ENCODE peak calls at places on chromosomes 7 and 10, in seven cellular contexts. S is neural crest cell; G is GM13977; I is nephron progenitor cell; T is Caco-2; K is CD8-positive, alpha-beta T cell; Z is fibroblast of pulmonary artery. Q is an unnamed sample.

GRCh38 chr7:37040330-37040729 is 316.0 kb upstream of the AOAH start:
- DNase-seq in T (no peak), G (no peak), Z (no peak), K (no peak), S (no peak), I (no peak), Q (no peak)

GRCh38 chr10:16809074-16809718 is 8.0 kb downstream of the RSU1 start:
- DNase-seq in Z (peak), G (peak), K (no peak), S (peak), I (peak), T (peak), Q (no peak)

GRCh38 chr10:129647563-129647962 is 180.5 kb downstream of the MGMT start:
- DNase-seq in K (no peak), S (no peak), I (no peak), T (no peak), Z (no peak), G (no peak), Q (no peak)

GRCh38 chr10:33952692-33953360 is 618.4 kb upstream of the NRP1 start:
- DNase-seq in G (no peak), I (no peak), T (no peak), K (no peak), S (no peak), Z (peak), Q (no peak)

GRCh38 chr7:41378156-41378555 is 324.7 kb downstream of the INHBA start:
- DNase-seq in Z (no peak), S (no peak), K (no peak), I (no peak), T (no peak), G (no peak), Q (no peak)

GRCh38 chr10:5589963-5590511 is 65.3 kb downstream of the CALML3 start:
- DNase-seq in K (no peak), I (no peak), Z (peak), S (no peak), T (no peak), G (no peak), Q (no peak)

GRCh38 chr7:140924019-140924820 is 509 bp downstream of the BRAF start:
- DNase-seq in T (peak), Z (peak), G (peak), K (peak), I (peak), S (peak), Q (peak)

GRCh38 chr10:72754275-72755032 is 62.5 kb downstream of the MCU start:
- DNase-seq in G (no peak), K (no peak), I (no peak), T (no peak), S (no peak), Z (no peak), Q (no peak)

GRCh38 chr7:85748861-85749260 is 562.0 kb upstream of the SEMA3D start:
- DNase-seq in G (no peak), T (no peak), K (no peak), Z (no peak), S (no peak), I (no peak), Q (no peak)

GRCh38 chr10:11724938-11725776 is 17.0 kb upstream of the ECHDC3 start:
- DNase-seq in Z (peak), G (peak), T (peak), S (no peak), K (no peak), I (no peak), Q (peak)

GRCh38 chr7:101137651-101138148 is 10.8 kb downstream of the SERPINE1 start:
- DNase-seq in Z (peak), K (no peak), G (no peak), I (no peak), S (no peak), T (no peak), Q (no peak)

GRCh38 chr7:134153493-134154093 is 26.5 kb downstream of the LRGUK start:
- DNase-seq in T (peak), G (no peak), I (no peak), S (no peak), Z (peak), K (no peak), Q (no peak)

GRCh38 chr7:157396316-157397035 is 59.7 kb downstream of the DNAJB6 start:
- DNase-seq in I (no peak), T (no peak), Z (no peak), S (no peak), K (no peak), G (no peak), Q (no peak)

GRCh38 chr10:96285331-96285752 is 14.0 kb upstream of the BLNK start:
- DNase-seq in T (peak), S (no peak), G (no peak), Z (no peak), K (no peak), I (no peak), Q (no peak)

GRCh38 chr10:123142701-123143161 is 5.2 kb upstream of the HMX2 start:
- DNase-seq in K (no peak), Z (no peak), T (no peak), I (peak), G (peak), S (no peak), Q (no peak)

GRCh38 chr7:128398016-128398840 is 11.6 kb downstream of the IMPDH1 start:
- DNase-seq in G (peak), K (no peak), T (peak), I (peak), Z (peak), S (peak), Q (no peak)

GRCh38 chr10:101773923-101774588 is 1.9 kb downstream of the FGF8 start:
- DNase-seq in Z (no peak), T (no peak), K (no peak), I (no peak), S (no peak), G (no peak), Q (no peak)

GRCh38 chr7:82778021-82778420 is 334.4 kb upstream of the CACNA2D1 start:
- DNase-seq in S (no peak), Z (peak), K (no peak), G (no peak), I (no peak), T (no peak), Q (no peak)

GRCh38 chr7:1987591-1988532 is 244.9 kb downstream of the MAD1L1 start:
- DNase-seq in S (no peak), Z (no peak), I (no peak), T (no peak), K (no peak), G (no peak), Q (no peak)

GRCh38 chr7:129136887-129137647 is 7.4 kb upstream of the TSPAN33 start:
- DNase-seq in Z (no peak), I (no peak), S (no peak), K (no peak), G (peak), T (no peak), Q (no peak)

GRCh38 chr10:96025566-96025965 is 17.8 kb upstream of the CCNJ start:
- DNase-seq in G (no peak), S (no peak), T (peak), I (peak), Z (peak), K (no peak), Q (no peak)

GRCh38 chr7:157855016-157855415 is 518.2 kb downstream of the DNAJB6 start:
- DNase-seq in S (no peak), I (no peak), G (no peak), T (no peak), Z (no peak), K (no peak), Q (no peak)

GRCh38 chr10:126387041-126387908 is 1.0 kb downstream of the ADAM12 start:
- DNase-seq in K (no peak), I (peak), S (peak), G (peak), Z (peak), T (peak), Q (no peak)

GRCh38 chr7:28225581-28225980 is 45.0 kb upstream of the JAZF1 start:
- DNase-seq in Z (no peak), K (no peak), G (no peak), T (no peak), I (no peak), S (no peak), Q (no peak)

GRCh38 chr10:118047363-118047719 is 600 bp upstream of the RAB11FIP2 start:
- DNase-seq in G (peak), Z (no peak), T (no peak), S (no peak), K (no peak), I (no peak), Q (no peak)

GRCh38 chr10:93703066-93703465 is 674 bp upstream of the FRA10AC1 start:
- DNase-seq in G (no peak), I (no peak), Z (peak), T (no peak), K (no peak), S (no peak), Q (no peak)

GRCh38 chr7:73701357-73701995 is 18.0 kb downstream of the STX1A start:
- DNase-seq in S (peak), T (peak), Z (peak), K (no peak), I (peak), G (peak), Q (peak)

DNA sequence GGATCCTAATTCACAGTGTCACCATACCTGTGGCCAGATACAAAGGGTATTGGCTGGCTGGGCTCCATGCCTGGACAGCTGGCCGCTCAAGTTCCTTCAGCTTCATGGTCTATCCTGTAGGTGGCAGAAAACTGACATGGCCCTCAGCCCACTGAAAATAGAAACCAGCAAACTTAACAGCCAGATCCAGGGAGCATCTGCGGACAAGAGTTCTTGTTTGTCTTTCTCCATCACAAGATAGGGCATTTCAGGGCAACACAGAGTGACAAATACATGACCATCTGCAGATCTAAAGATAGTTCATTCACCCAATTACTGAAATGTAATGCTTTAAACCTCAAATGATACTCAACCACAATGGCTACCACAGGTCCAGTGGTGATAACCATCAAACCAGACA is 2.8 kb downstream of the SEC31B start:
- DNase-seq in G (no peak), T (no peak), Z (no peak), S (no peak), K (no peak), I (peak), Q (no peak)
- TF ChIP-seq CTCF in G (no peak), T (no peak), Z (peak), S (peak), K (no peak), I (peak), Q (no peak)

GRCh38 chr10:25555865-25556264 is 378.2 kb upstream of the MYO3A start:
- DNase-seq in S (no peak), K (no peak), G (no peak), I (no peak), Z (no peak), T (no peak), Q (no peak)
- TF ChIP-seq CTCF in S (peak), K (no peak), G (no peak), I (no peak), Z (peak), T (peak), Q (no peak)

GRCh38 chr7:144786522-144786921 is 49.3 kb downstream of the TPK1 start:
- DNase-seq in T (no peak), S (no peak), Z (no peak), I (no peak), G (peak), K (no peak), Q (no peak)

GRCh38 chr7:144786079-144786478 is 49.8 kb downstream of the TPK1 start:
- DNase-seq in G (no peak), Z (no peak), T (no peak), I (no peak), K (no peak), S (no peak), Q (no peak)

GRCh38 chr7:144784943-144785342 is 50.9 kb downstream of the TPK1 start:
- DNase-seq in G (no peak), K (no peak), T (no peak), S (no peak), Z (peak), I (no peak), Q (no peak)

GRCh38 chr7:144785491-144785890 is 50.4 kb downstream of the TPK1 start:
- DNase-seq in Z (no peak), S (no peak), T (no peak), K (no peak), I (no peak), G (no peak), Q (no peak)

GRCh38 chr7:144787127-144787526 is 48.7 kb downstream of the TPK1 start:
- DNase-seq in S (no peak), Z (no peak), K (no peak), I (no peak), T (peak), G (no peak), Q (no peak)
- TF ChIP-seq CTCF in S (peak), Z (no peak), K (no peak), I (no peak), T (peak), G (peak), Q (no peak)

GRCh38 chr7:44980393-44981034 is 1.7 kb upstream of the MYO1G start:
- DNase-seq in I (no peak), G (peak), T (no peak), K (peak), Z (peak), S (no peak), Q (peak)

GRCh38 chr7:44978511-44979366 is at the start of gene MYO1G:
- DNase-seq in T (no peak), Z (no peak), K (peak), S (no peak), G (peak), I (no peak), Q (peak)

GRCh38 chr7:44981035-44981706 is 2.4 kb upstream of the MYO1G start:
- DNase-seq in Z (no peak), I (no peak), T (no peak), G (no peak), S (no peak), K (no peak), Q (no peak)

GRCh38 chr7:44977956-44978355 is 859 bp downstream of the MYO1G start:
- DNase-seq in T (no peak), S (no peak), K (no peak), G (no peak), Z (no peak), I (no peak), Q (no peak)

DNA sequence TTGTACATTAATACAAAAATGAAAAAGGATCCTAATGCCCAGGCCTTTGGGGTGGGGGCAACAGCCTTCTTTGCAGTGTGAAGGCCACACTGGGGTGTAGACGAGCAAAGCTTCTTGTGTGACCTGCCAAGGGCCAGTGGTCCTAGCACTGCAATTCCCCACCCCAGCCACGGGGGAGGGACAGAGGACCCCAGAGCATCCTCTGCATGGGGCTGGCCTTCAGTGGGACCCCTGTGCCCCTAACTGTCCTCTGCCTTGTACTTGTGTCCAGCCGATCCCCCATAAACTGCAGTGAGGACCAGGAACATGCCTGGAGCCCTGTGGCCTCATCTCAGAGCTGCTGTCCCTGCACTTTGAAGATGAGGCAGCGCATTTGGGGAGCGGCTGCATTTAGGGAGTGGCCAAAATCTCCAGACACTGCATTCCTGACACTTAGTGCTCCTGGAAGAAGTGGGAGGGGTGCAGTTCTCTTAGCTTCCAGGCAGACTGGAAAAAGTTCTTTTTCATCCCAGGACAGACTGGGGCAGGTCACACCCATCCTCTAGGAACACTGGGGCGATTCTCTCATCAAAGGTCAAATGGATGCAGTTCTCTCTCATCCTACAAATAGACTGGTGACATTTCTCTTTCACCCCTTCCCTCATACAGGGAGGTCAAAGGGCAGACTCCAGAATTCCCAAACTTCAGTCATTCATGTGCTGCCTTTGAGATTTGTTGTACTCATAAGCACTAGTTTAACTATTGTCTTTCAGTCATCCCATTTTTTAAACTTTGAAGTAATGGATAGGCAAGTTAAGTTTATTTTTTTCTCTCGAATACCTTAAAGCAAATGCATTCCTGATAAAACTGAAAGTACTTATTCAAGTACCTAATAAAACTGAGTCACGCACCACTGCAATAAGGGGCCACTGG is 922 bp upstream of the MYO1G start:
- DNase-seq in S (no peak), Z (no peak), G (no peak), I (no peak), K (no peak), T (no peak), Q (no peak)
- TF ChIP-seq CTCF in S (no peak), Z (no peak), G (peak), I (no peak), K (no peak), T (no peak), Q (no peak)

GRCh38 chr10:32207544-32207943 is 139.4 kb downstream of the EPC1 start:
- DNase-seq in I (peak), S (no peak), Z (peak), G (peak), T (peak), K (peak), Q (peak)
- TF ChIP-seq CTCF in I (peak), S (peak), Z (peak), G (peak), T (peak), K (peak), Q (peak)

GRCh38 chr10:2992401-2993198 is 74.7 kb upstream of the PFKP start:
- DNase-seq in I (no peak), T (no peak), S (no peak), K (no peak), Z (no peak), G (no peak), Q (no peak)
- TF ChIP-seq CTCF in I (no peak), T (no peak), S (peak), K (no peak), Z (peak), G (no peak), Q (no peak)

DNA sequence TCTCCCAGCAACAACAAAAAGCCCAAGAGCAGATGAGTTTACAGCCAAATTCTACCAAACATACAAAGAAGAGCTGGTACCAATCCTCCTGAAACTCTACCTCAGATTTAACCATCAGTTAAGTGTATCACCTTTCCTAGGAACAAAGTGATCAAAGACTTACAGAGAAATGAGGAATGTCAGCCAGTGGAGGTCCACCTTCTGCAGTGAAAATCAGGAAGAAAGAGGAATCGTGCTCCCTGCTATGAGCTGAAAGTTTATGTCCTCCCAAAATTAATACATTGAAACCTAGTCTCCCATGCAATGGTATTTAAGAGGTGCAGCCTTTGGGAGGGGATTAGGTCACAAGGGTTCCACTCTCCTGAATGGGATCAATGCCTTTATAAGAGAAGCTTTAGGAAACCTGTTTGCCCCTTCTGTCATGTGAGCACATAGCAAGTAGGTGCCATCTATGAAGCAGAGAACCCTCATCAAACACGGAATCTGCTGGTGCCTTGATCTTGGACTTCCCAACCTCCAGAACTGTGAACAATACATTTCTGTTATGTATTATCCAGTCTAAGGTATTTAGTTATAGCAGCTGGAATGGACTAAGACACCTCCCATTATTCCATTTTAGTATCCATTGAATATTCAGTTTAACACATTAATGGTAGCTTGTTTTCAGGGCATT is 139.0 kb upstream of the FZD8 start:
- DNase-seq in Z (peak), S (no peak), K (no peak), I (no peak), G (no peak), T (no peak), Q (no peak)
- TF ChIP-seq CTCF in Z (no peak), S (no peak), K (no peak), I (no peak), G (no peak), T (no peak), Q (no peak)

GRCh38 chr7:99386584-99387238 is 12.2 kb downstream of the ARPC1B start:
- DNase-seq in Z (peak), S (no peak), G (no peak), T (peak), I (no peak), K (no peak), Q (no peak)
- TF ChIP-seq CTCF in Z (peak), S (peak), G (peak), T (peak), I (no peak), K (peak), Q (peak)

GRCh38 chr10:122112625-122113160 is 123.7 kb downstream of the TACC2 start:
- DNase-seq in T (peak), S (peak), K (no peak), Z (peak), G (peak), I (peak), Q (no peak)
- TF ChIP-seq CTCF in T (peak), S (no peak), K (no peak), Z (peak), G (no peak), I (no peak), Q (no peak)

DNA sequence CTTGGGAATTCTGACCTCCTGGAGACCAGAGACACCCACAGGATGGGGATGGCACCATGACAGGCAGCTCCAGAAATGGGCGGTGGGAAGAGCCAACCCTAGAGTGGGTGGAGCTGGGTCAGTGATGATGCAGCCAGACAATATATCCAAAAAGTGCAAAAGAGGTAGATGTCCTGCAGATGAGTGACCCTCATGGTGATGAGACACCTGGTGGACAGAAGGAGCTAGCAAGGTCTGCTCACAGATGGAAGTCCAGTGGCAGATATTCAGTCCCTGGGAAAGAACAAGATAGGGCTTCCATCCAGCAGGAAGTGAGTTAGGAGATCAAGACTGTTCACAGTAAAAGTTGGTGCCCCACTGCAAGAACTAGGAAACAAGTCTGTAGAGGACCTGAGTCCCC is 19.2 kb upstream of the GRB10 start:
- DNase-seq in I (no peak), G (no peak), S (no peak), Z (no peak), T (peak), K (no peak), Q (no peak)
- TF ChIP-seq CTCF in I (no peak), G (no peak), S (no peak), Z (peak), T (peak), K (no peak), Q (no peak)